ENCODE peak calls at places on chromosome 5, in four cellular contexts. Z is T-helper 9 cell; H is stimulated activated CD4-positive, alpha-beta T cell treated with anti-CD3 and anti-CD28 coated beads, Interleukin-12 subunit alpha, Interleukin-12 subunit beta, amount 100 ng/mL, for 4 hours; A is NCI-H69. K is an unnamed sample.
A peak's percentile ranks its signal among the peaks of the same experiment; 100 is the strongest.

GRCh38 chr5:157651623-157652376 is 438 bp downstream of the SOX30 start:
- DNase-seq in Z (peak; percentile 70), H (peak; percentile 77), A (peak; percentile 74), K (peak; percentile 89)

GRCh38 chr5:54251981-54252380 is 58.4 kb downstream of the ARL15 start:
- DNase-seq in Z (no peak), H (no peak), A (peak; percentile 66), K (no peak)

GRCh38 chr5:154038241-154038603 is 488 bp downstream of the FAM114A2 start:
- DNase-seq in Z (peak; percentile 17), H (peak; percentile 13), A (peak; percentile 74), K (no peak)

GRCh38 chr5:173835662-173836061 is 52.5 kb upstream of the CPEB4 start:
- DNase-seq in Z (no peak), H (no peak), A (no peak), K (no peak)

GRCh38 chr5:175693746-175694145 is 35.9 kb downstream of the HRH2 start:
- DNase-seq in Z (no peak), H (no peak), A (no peak), K (no peak)

GRCh38 chr5:144484124-144484897 is 313.6 kb downstream of the KCTD16 start:
- DNase-seq in Z (no peak), H (no peak), A (no peak), K (no peak)

GRCh38 chr5:167524941-167525485 is 766.4 kb upstream of the WWC1 start:
- DNase-seq in Z (no peak), H (no peak), A (peak; percentile 42), K (no peak)

GRCh38 chr5:147169399-147169798 is 65.4 kb upstream of the STK32A start:
- DNase-seq in Z (no peak), H (no peak), A (peak; percentile 29), K (no peak)

GRCh38 chr5:37774912-37775483 is 64.8 kb downstream of the GDNF start:
- DNase-seq in Z (no peak), H (no peak), A (peak; percentile 32), K (no peak)

GRCh38 chr5:112475747-112476435 is 56.8 kb upstream of the EPB41L4A start:
- DNase-seq in Z (no peak), H (no peak), A (peak; percentile 67), K (no peak)

GRCh38 chr5:88304356-88304755 is 35.7 kb upstream of the TMEM161B start:
- DNase-seq in Z (no peak), H (no peak), A (no peak), K (no peak)

GRCh38 chr5:134995850-134996402 is 28.2 kb downstream of the CATSPER3 start:
- DNase-seq in Z (no peak), H (no peak), A (no peak), K (no peak)